ENCODE peak calls at places on chromosomes 11 and 22, in eight cellular contexts. C is omental fat pad; S is CD4-positive, alpha-beta T cell; U is LNCaP clone FGC; J is IMR-90; Q is mucosa of descending colon; K is neural progenitor cell; E is CD14-positive monocyte. V is an unnamed sample.

GRCh38 chr11:108886608-108887007 is 221.7 kb downstream of the DDX10 start:
- DNase-seq in K (no peak), S (no peak), E (no peak), Q (no peak), J (peak; percentile 45), C (no peak), U (no peak), V (no peak)

GRCh38 chr11:44011797-44012196 is 36.0 kb upstream of the ACCSL start:
- DNase-seq in C (no peak), J (peak; percentile 66), E (no peak), U (no peak), S (no peak), K (no peak), Q (no peak), V (no peak)

GRCh38 chr11:11670582-11670981 is 48.8 kb upstream of the GALNT18 start:
- DNase-seq in C (no peak), Q (no peak), U (no peak), E (no peak), J (no peak), K (no peak), S (no peak), V (no peak)

GRCh38 chr11:88284306-88285057 is 53.1 kb downstream of the CTSC start:
- DNase-seq in J (peak; percentile 19), U (no peak), E (no peak), K (no peak), C (no peak), S (no peak), Q (no peak), V (no peak)

GRCh38 chr22:48492371-48493320 is 1335.0 kb downstream of the BRD1 start:
- DNase-seq in Q (peak; percentile 71), E (no peak), S (no peak), J (peak; percentile 57), C (no peak), U (peak; percentile 25), K (peak; percentile 89), V (peak; percentile 65)

GRCh38 chr11:115716577-115717214 is 212.5 kb upstream of the CADM1 start:
- DNase-seq in U (no peak), K (no peak), C (no peak), J (no peak), S (no peak), E (no peak), Q (no peak), V (no peak)

GRCh38 chr11:10594407-10594806 is 25.9 kb upstream of the LYVE1 start:
- DNase-seq in E (no peak), K (no peak), C (no peak), S (no peak), J (no peak), U (no peak), Q (no peak), V (no peak)

GRCh38 chr22:27799334-27800249 is 2.0 kb downstream of the MN1 start:
- DNase-seq in E (no peak), U (no peak), Q (no peak), S (no peak), K (peak; percentile 60), C (no peak), J (no peak), V (no peak)

GRCh38 chr11:130040281-130040940 is 29.3 kb upstream of the APLP2 start:
- DNase-seq in J (no peak), C (no peak), K (no peak), U (no peak), Q (no peak), E (no peak), S (no peak), V (no peak)

GRCh38 chr11:124086447-124086846 is 28.8 kb upstream of the VWA5A start:
- DNase-seq in E (no peak), C (no peak), S (no peak), U (no peak), J (no peak), Q (no peak), K (peak; percentile 74), V (no peak)

GRCh38 chr22:37476389-37477329 is 9.5 kb downstream of the MFNG start:
- DNase-seq in U (no peak), K (no peak), C (no peak), E (no peak), J (no peak), S (no peak), Q (no peak), V (no peak)

GRCh38 chr11:94141511-94142307 is 13.1 kb downstream of the PANX1 start:
- DNase-seq in K (peak; percentile 25), S (no peak), U (no peak), E (no peak), J (no peak), Q (no peak), C (no peak), V (no peak)

GRCh38 chr22:39556970-39557811 is 13.4 kb upstream of the CACNA1I start:
- DNase-seq in E (no peak), J (peak; percentile 7), K (peak; percentile 75), U (no peak), C (no peak), S (peak; percentile 38), Q (no peak), V (no peak)

GRCh38 chr11:100739636-100740035 is 52.5 kb downstream of the ARHGAP42 start:
- DNase-seq in K (peak; percentile 36), C (no peak), Q (no peak), S (no peak), U (no peak), E (no peak), J (peak; percentile 90), V (no peak)

GRCh38 chr22:22810018-22810427 is 77.6 kb upstream of the IGLL5 start:
- DNase-seq in K (peak; percentile 82), U (no peak), S (peak; percentile 71), J (peak; percentile 30), E (peak; percentile 54), C (no peak), Q (peak; percentile 61), V (no peak)

GRCh38 chr22:43544282-43544673 is 132.5 kb downstream of the MPPED1 start:
- DNase-seq in Q (no peak), E (no peak), J (no peak), K (no peak), U (no peak), S (no peak), C (no peak), V (no peak)

GRCh38 chr11:65373839-65374580 is 8.4 kb downstream of the SLC25A45 start:
- DNase-seq in U (no peak), S (no peak), K (no peak), E (no peak), C (no peak), J (no peak), Q (no peak), V (no peak)

GRCh38 chr11:28858076-28858475 is 749.9 kb downstream of the METTL15 start:
- DNase-seq in S (no peak), K (no peak), Q (no peak), E (no peak), U (no peak), J (peak; percentile 16), C (no peak), V (no peak)

GRCh38 chr11:64849600-64850356 is 5.3 kb upstream of the CDC42BPG start:
- DNase-seq in K (no peak), C (no peak), E (no peak), J (no peak), S (no peak), U (no peak), Q (peak; percentile 40), V (no peak)

GRCh38 chr11:99634581-99634980 is 613.8 kb downstream of the CNTN5 start:
- DNase-seq in Q (no peak), E (no peak), S (no peak), U (no peak), C (no peak), K (no peak), J (no peak), V (no peak)

GRCh38 chr11:35619754-35620640 is 1.7 kb downstream of the FJX1 start:
- DNase-seq in Q (peak; percentile 33), E (no peak), J (peak; percentile 45), C (no peak), U (no peak), K (peak; percentile 87), S (no peak), V (peak; percentile 89)

GRCh38 chr22:24423519-24424000 is 3.8 kb upstream of the ADORA2A start:
- DNase-seq in E (peak; percentile 68), U (no peak), S (peak; percentile 44), K (peak; percentile 81), C (no peak), Q (peak; percentile 76), J (no peak), V (no peak)

GRCh38 chr11:46120361-46120710 is 918 bp downstream of the PHF21A start:
- DNase-seq in C (no peak), U (no peak), E (no peak), S (no peak), K (peak; percentile 59), Q (peak; percentile 63), J (no peak), V (no peak)

GRCh38 chr11:128555606-128556005 is 31.8 kb downstream of the ETS1 start:
- DNase-seq in S (no peak), E (no peak), C (no peak), U (no peak), Q (peak; percentile 43), J (no peak), K (peak; percentile 29), V (no peak)
- TF ChIP-seq CTCF in S (no peak), E (no peak), C (no peak), U (peak; percentile 58), Q (no peak), J (peak; percentile 37), K (peak; percentile 46), V (peak; percentile 66)

DNA sequence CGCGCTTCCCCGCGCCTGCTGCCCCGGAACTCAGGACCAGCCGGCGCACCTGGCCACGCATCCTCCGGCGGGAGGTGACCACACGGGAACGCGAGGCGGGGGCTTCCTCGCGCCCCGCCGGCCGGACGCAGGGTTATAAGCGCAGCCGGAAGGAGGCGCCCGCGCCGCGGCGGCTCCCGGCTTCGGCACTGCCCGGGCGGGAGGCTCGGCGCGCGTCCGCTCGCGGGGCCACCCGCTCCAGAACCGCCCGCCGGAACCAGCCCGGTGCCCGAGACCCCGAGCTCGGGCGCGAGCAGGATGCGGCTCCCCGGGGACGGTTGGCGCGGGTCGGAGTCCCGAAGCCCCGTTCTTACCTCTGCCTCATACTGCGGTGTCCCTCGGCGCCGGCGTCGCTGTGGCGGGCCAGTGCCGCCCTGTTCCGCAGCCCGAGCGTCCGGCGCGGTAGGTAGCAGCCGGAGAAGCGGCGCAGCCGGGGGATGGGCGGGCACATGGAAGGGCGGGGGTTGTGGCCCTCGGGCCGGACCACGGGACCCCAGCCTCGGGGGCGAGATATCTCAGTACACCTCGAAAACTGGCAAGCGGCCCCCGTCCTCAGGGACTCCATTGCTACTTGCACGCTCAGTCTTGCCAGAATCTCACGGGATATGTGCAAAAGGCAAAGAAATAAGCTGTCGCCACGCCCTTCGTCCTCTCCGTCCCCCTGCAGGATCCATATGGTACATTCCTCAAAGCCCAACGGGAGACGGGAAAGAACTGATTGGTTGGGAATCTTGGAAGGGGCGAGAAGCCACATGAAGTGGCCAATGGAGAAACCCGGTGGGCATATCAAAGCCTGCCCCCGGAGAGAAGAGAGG is 23.1 kb downstream of the MICAL3 start:
- DNase-seq in C (peak; percentile 42), S (peak; percentile 31), E (no peak), U (peak; percentile 95), J (peak; percentile 99), Q (peak; percentile 92), K (peak; percentile 97), V (peak; percentile 92)
- TF ChIP-seq CTCF in C (peak; percentile 22), S (peak; percentile 33), E (peak; percentile 52), U (peak; percentile 54), J (peak; percentile 73), Q (peak; percentile 20), K (peak; percentile 64), V (peak; percentile 82)

GRCh38 chr11:20132667-20133039 is 27.6 kb downstream of the DBX1 start:
- DNase-seq in J (no peak), Q (no peak), C (no peak), E (no peak), U (no peak), S (no peak), K (no peak), V (no peak)
- TF ChIP-seq CTCF in J (no peak), Q (no peak), C (no peak), E (peak; percentile 67), U (no peak), S (peak; percentile 42), K (peak; percentile 8), V (peak; percentile 79)

GRCh38 chr11:70528046-70528793 is 129.9 kb downstream of the CTTN start:
- DNase-seq in S (no peak), Q (peak; percentile 13), J (no peak), K (no peak), C (no peak), E (no peak), U (no peak), V (peak; percentile 79)
- TF ChIP-seq CTCF in S (no peak), Q (no peak), J (no peak), K (peak; percentile 15), C (no peak), E (no peak), U (no peak), V (no peak)

V was measured in chondrocyte.